ENCODE peak calls at places on chromosomes 5 and 9, in five cellular contexts. One of them, this sample, is unnamed.

GRCh38 chr5:139392678-139393496 is 2.0 kb downstream of the PROB1 start:
- DNase-seq in substantia nigra: no peak
- DNase-seq in HuH-7: peak
- DNase-seq in islet precursor cell: peak
- DNase-seq in activated T-cell treated with anti-CD3 and anti-CD28 coated beads, Interleukin-2, amount 50 U/mL, for 1 hour: peak
- DNase-seq in this sample: peak

GRCh38 chr5:160173-160510 is 31.2 kb upstream of the LRRC14B start:
- DNase-seq in islet precursor cell: no peak
- DNase-seq in activated T-cell treated with anti-CD3 and anti-CD28 coated beads, Interleukin-2, amount 50 U/mL, for 1 hour: no peak
- DNase-seq in substantia nigra: no peak
- DNase-seq in HuH-7: no peak
- DNase-seq in this sample: peak

GRCh38 chr9:115595951-115596742 is 478.2 kb upstream of the TNC start:
- DNase-seq in activated T-cell treated with anti-CD3 and anti-CD28 coated beads, Interleukin-2, amount 50 U/mL, for 1 hour: no peak
- DNase-seq in HuH-7: no peak
- DNase-seq in islet precursor cell: no peak
- DNase-seq in substantia nigra: no peak
- DNase-seq in this sample: no peak

GRCh38 chr9:88076286-88077070 is 61.8 kb downstream of the SPATA31C2 start:
- DNase-seq in substantia nigra: peak
- DNase-seq in islet precursor cell: peak
- DNase-seq in HuH-7: peak
- DNase-seq in activated T-cell treated with anti-CD3 and anti-CD28 coated beads, Interleukin-2, amount 50 U/mL, for 1 hour: peak
- DNase-seq in this sample: peak

GRCh38 chr5:58407042-58407709 is 52.7 kb downstream of the PLK2 start:
- DNase-seq in activated T-cell treated with anti-CD3 and anti-CD28 coated beads, Interleukin-2, amount 50 U/mL, for 1 hour: no peak
- DNase-seq in substantia nigra: no peak
- DNase-seq in HuH-7: no peak
- DNase-seq in islet precursor cell: no peak
- DNase-seq in this sample: no peak

GRCh38 chr5:132364319-132364718 is 5.2 kb upstream of the SLC22A5 start:
- DNase-seq in substantia nigra: no peak
- DNase-seq in HuH-7: no peak
- DNase-seq in activated T-cell treated with anti-CD3 and anti-CD28 coated beads, Interleukin-2, amount 50 U/mL, for 1 hour: no peak
- DNase-seq in islet precursor cell: peak
- DNase-seq in this sample: no peak

GRCh38 chr5:171945066-171945465 is 61.4 kb downstream of the FBXW11 start:
- DNase-seq in substantia nigra: no peak
- DNase-seq in HuH-7: no peak
- DNase-seq in activated T-cell treated with anti-CD3 and anti-CD28 coated beads, Interleukin-2, amount 50 U/mL, for 1 hour: no peak
- DNase-seq in islet precursor cell: no peak
- DNase-seq in this sample: no peak

GRCh38 chr5:132405646-132406045 is 36.1 kb downstream of the SLC22A5 start:
- DNase-seq in substantia nigra: no peak
- DNase-seq in HuH-7: no peak
- DNase-seq in islet precursor cell: peak
- DNase-seq in activated T-cell treated with anti-CD3 and anti-CD28 coated beads, Interleukin-2, amount 50 U/mL, for 1 hour: no peak
- DNase-seq in this sample: no peak

GRCh38 chr9:80650964-80651555 is 1038.3 kb downstream of the TLE1 start:
- DNase-seq in islet precursor cell: no peak
- DNase-seq in HuH-7: no peak
- DNase-seq in substantia nigra: no peak
- DNase-seq in activated T-cell treated with anti-CD3 and anti-CD28 coated beads, Interleukin-2, amount 50 U/mL, for 1 hour: no peak
- DNase-seq in this sample: no peak

GRCh38 chr5:145479862-145480261 is 355.3 kb downstream of the PRELID2 start:
- DNase-seq in islet precursor cell: no peak
- DNase-seq in HuH-7: no peak
- DNase-seq in substantia nigra: no peak
- DNase-seq in activated T-cell treated with anti-CD3 and anti-CD28 coated beads, Interleukin-2, amount 50 U/mL, for 1 hour: no peak
- DNase-seq in this sample: no peak

This sample was measured in posterior cingulate gyrus.